ENCODE peak calls at places on chromosomes 7 and 10, in six cellular contexts. P is DND-41, A is esophagus squamous epithelium, V is A549, S is OCI-LY7, R is Peyer's patch. Y is an unnamed sample.
A peak's percentile ranks its signal among the peaks of the same experiment; 100 is the strongest.

GRCh38 chr7:22470981-22471380 is 29.0 kb downstream of the STEAP1B start:
- DNase-seq in P (no peak), A (no peak), V (no peak), S (no peak), R (no peak), Y (no peak)

GRCh38 chr10:29409241-29410051 is 120.6 kb downstream of the LYZL1 start:
- DNase-seq in P (peak; percentile 74), A (no peak), V (peak; percentile 79), S (no peak), R (peak; percentile 33), Y (peak; percentile 57)

GRCh38 chr10:3166496-3167290 is 5.9 kb downstream of the PITRM1 start:
- DNase-seq in P (no peak), A (no peak), V (no peak), S (no peak), R (no peak), Y (no peak)

GRCh38 chr7:23268746-23269145 is 22.2 kb downstream of the GPNMB start:
- DNase-seq in P (no peak), A (no peak), V (no peak), S (no peak), R (no peak), Y (no peak)

GRCh38 chr7:78039791-78040776 is 241.5 kb downstream of the PHTF2 start:
- DNase-seq in P (peak; percentile 54), A (no peak), V (peak; percentile 36), S (peak; percentile 50), R (peak; percentile 20), Y (no peak)

GRCh38 chr7:28407643-28408042 is 4.7 kb upstream of the CREB5 start:
- DNase-seq in P (no peak), A (no peak), V (peak; percentile 52), S (no peak), R (no peak), Y (peak; percentile 68)

GRCh38 chr10:17599089-17599488 is 18.1 kb downstream of the HACD1 start:
- DNase-seq in P (no peak), A (no peak), V (peak; percentile 40), S (no peak), R (no peak), Y (peak; percentile 52)

GRCh38 chr7:9645756-9646155 is 1212.3 kb downstream of the NXPH1 start:
- DNase-seq in P (no peak), A (no peak), V (no peak), S (no peak), R (no peak), Y (no peak)

GRCh38 chr10:82453678-82454293 is 578.8 kb downstream of the NRG3 start:
- DNase-seq in P (no peak), A (no peak), V (no peak), S (no peak), R (no peak), Y (no peak)

GRCh38 chr7:94908204-94909022 is 1.0 kb downstream of the PPP1R9A start:
- DNase-seq in P (no peak), A (no peak), V (peak; percentile 57), S (no peak), R (no peak), Y (no peak)

GRCh38 chr10:132248455-132249231 is 59.1 kb downstream of the STK32C start:
- DNase-seq in P (no peak), A (no peak), V (peak; percentile 67), S (peak; percentile 75), R (peak; percentile 33), Y (no peak)

GRCh38 chr7:8435597-8436243 is 2.3 kb downstream of the NXPH1 start:
- DNase-seq in P (no peak), A (no peak), V (no peak), S (no peak), R (no peak), Y (no peak)

GRCh38 chr10:74586088-74586585 is 240.3 kb upstream of the KAT6B start:
- DNase-seq in P (peak; percentile 76), A (no peak), V (peak; percentile 13), S (peak; percentile 36), R (peak; percentile 27), Y (no peak)

GRCh38 chr10:74282151-74282852 is 131.3 kb downstream of the ADK start:
- DNase-seq in P (no peak), A (no peak), V (no peak), S (no peak), R (no peak), Y (no peak)

GRCh38 chr10:77111611-77112550 is 525.7 kb downstream of the KCNMA1 start:
- DNase-seq in P (peak; percentile 26), A (no peak), V (peak; percentile 76), S (peak; percentile 33), R (no peak), Y (peak; percentile 83)

GRCh38 chr7:108448777-108449576 is 7.3 kb downstream of the NRCAM start:
- DNase-seq in P (no peak), A (no peak), V (no peak), S (no peak), R (no peak), Y (no peak)

GRCh38 chr7:90430614-90431445 is 27.6 kb downstream of the CLDN12 start:
- DNase-seq in P (no peak), A (no peak), V (no peak), S (no peak), R (no peak), Y (no peak)

GRCh38 chr10:112258407-112258806 is 24.8 kb upstream of the TECTB start:
- DNase-seq in P (no peak), A (no peak), V (no peak), S (no peak), R (no peak), Y (no peak)

GRCh38 chr7:5776894-5777645 is 4.4 kb downstream of the RNF216 start:
- DNase-seq in P (peak; percentile 26), A (no peak), V (no peak), S (no peak), R (no peak), Y (no peak)

GRCh38 chr10:76736392-76736791 is 901.2 kb downstream of the KCNMA1 start:
- DNase-seq in P (no peak), A (no peak), V (no peak), S (no peak), R (no peak), Y (no peak)

GRCh38 chr10:90798482-90798881 is 59.4 kb downstream of the HTR7 start:
- DNase-seq in P (no peak), A (no peak), V (no peak), S (no peak), R (no peak), Y (no peak)

GRCh38 chr7:103113164-103113563 is 35.7 kb downstream of the NAPEPLD start:
- DNase-seq in P (no peak), A (no peak), V (peak; percentile 27), S (no peak), R (no peak), Y (peak; percentile 77)

GRCh38 chr7:112481833-112482669 is 1.3 kb downstream of the LSMEM1 start:
- DNase-seq in P (no peak), A (no peak), V (peak; percentile 77), S (no peak), R (no peak), Y (peak; percentile 95)

GRCh38 chr7:134514663-134515062 is 12.7 kb upstream of the AKR1B10 start:
- DNase-seq in P (peak; percentile 27), A (no peak), V (peak; percentile 92), S (peak; percentile 77), R (no peak), Y (peak; percentile 66)

GRCh38 chr10:71245420-71246325 is 33.3 kb downstream of the UNC5B start:
- DNase-seq in P (no peak), A (no peak), V (no peak), S (no peak), R (no peak), Y (no peak)

GRCh38 chr10:121536271-121536918 is 61.8 kb downstream of the FGFR2 start:
- DNase-seq in P (no peak), A (no peak), V (no peak), S (no peak), R (no peak), Y (no peak)

GRCh38 chr7:151493083-151493482 is 26.6 kb downstream of the RHEB start:
- DNase-seq in P (no peak), A (no peak), V (no peak), S (no peak), R (no peak), Y (no peak)

GRCh38 chr10:103758294-103758681 is 97.1 kb downstream of the SH3PXD2A start:
- DNase-seq in P (no peak), A (no peak), V (peak; percentile 86), S (no peak), R (no peak), Y (peak; percentile 53)

GRCh38 chr10:49287689-49288340 is 11.2 kb upstream of the C10orf71 start:
- DNase-seq in P (no peak), A (no peak), V (no peak), S (no peak), R (no peak), Y (no peak)
- TF ChIP-seq CTCF in P (no peak), A (no peak), V (no peak), S (no peak), R (no peak), Y (no peak)

DNA sequence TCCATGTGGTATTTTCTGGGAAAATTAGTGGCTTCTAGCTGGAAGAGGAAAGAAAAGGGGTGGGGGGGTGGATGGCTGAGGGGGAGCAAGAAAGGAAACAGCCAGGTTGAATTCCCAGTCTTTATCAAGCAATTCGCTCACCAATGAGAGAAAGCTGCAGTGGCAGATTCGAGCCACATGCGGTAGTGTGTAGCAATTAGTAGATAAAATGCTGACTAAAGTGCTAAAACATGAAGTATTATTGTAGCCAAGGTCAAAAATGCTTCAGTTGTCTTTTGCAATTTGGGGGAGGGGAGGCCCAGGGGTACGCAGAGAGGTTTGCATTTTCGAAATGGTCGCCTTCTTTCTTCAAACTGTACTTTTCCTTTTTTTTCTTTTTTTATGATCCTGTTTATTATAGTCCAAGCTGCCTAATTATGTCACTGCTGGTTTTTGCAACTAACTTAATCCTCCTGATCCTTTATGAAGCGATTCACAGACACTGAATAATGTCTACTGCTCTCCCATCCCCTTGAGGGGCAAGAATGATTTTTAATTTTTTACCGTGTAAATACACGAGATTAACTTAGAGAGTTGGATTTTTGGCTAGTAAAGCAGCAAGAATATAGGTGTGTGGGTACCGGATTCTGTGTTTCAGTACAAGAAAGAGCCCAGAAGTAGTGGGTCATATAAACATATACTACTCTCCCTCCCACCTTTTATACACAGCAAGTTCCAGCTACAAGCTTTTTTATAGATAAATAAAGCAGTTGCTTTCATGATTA is 3.6 kb upstream of the ARID5B start:
- DNase-seq in P (no peak), A (no peak), V (peak; percentile 21), S (peak; percentile 73), R (peak; percentile 58), Y (peak; percentile 53)
- H3K4me3 ChIP-seq in P (no peak overlapping the region), A (peak overlapping the region; percentile 43), V (peak overlapping the region; percentile 13), S (peak overlapping the region; percentile 93), R (peak overlapping the region; percentile 42), Y (peak overlapping the region; percentile 46)

DNA sequence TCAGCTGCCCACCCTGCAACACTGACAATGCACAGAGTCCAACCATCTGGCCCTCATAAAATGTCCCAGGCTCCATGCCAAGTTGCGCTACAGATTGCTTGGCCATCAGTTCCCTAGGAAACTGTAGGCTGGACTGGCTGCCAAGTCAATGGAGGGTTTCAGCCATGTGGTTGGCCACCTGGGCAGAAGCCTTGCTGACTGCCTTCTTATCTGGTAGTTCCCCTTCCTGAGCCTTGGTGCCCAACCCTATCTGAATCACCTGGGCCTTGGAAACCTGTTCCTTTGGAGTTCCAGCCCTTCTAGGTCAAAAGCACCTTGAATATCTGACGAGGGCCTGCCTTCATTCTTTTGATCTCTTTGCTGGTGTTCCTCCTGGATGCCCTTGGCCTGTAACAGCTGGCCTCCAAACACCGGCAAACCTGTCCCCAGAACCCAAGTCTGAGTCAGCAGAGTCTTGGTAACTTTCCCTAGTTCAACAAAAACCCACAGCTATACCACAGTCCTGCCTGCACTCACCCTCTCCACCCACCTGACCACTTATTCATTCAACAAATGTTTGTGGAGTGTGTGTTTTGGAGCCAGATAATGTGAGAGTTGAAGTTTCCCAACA is 37.4 kb upstream of the KDM7A start:
- DNase-seq in P (no peak), A (no peak), V (no peak), S (no peak), R (peak; percentile 47), Y (no peak)
- H3K27ac ChIP-seq in P (no peak overlapping the region), A (peak overlapping the region; percentile 68), V (no peak overlapping the region), S (no peak overlapping the region), R (peak overlapping the region; percentile 34), Y (no peak overlapping the region)

GRCh38 chr10:101323495-101323894 is 30.5 kb upstream of the BTRC start:
- DNase-seq in P (no peak), A (no peak), V (no peak), S (no peak), R (no peak), Y (no peak)
- TF ChIP-seq CTCF in P (no peak), A (no peak), V (no peak), S (no peak), R (no peak), Y (no peak)